ENCODE peak calls at places on chromosomes 2 and 18, in nine cellular contexts. One of them, this sample, is unnamed.

GRCh38 chr2:179927041-179927440 is 65.6 kb upstream of the ZNF385B start:
- DNase-seq in NCI-H226: no peak
- DNase-seq in NCI-H1092: no peak
- DNase-seq in M059J: no peak
- DNase-seq in iris pigment epithelial cell: no peak
- DNase-seq in fibroblast of mammary gland: no peak
- DNase-seq in endothelial cell: no peak
- DNase-seq in activated T-helper 9 cell treated with anti-CD3 and anti-CD28 coated beads, Interleukin-2, amount 50 U/mL, for 16 hours: no peak
- DNase-seq in stimulated activated CD4-positive, alpha-beta T cell treated with anti-CD3 and anti-CD28 coated beads, Interleukin-2, amount 100 ng/mL, for 24 hours: no peak
- DNase-seq in this sample: no peak

GRCh38 chr18:12236934-12237832 is 17.0 kb upstream of the CIDEA start:
- DNase-seq in NCI-H226: peak
- DNase-seq in NCI-H1092: peak
- DNase-seq in M059J: peak
- DNase-seq in iris pigment epithelial cell: peak
- DNase-seq in fibroblast of mammary gland: peak
- DNase-seq in endothelial cell: peak
- DNase-seq in activated T-helper 9 cell treated with anti-CD3 and anti-CD28 coated beads, Interleukin-2, amount 50 U/mL, for 16 hours: peak
- DNase-seq in stimulated activated CD4-positive, alpha-beta T cell treated with anti-CD3 and anti-CD28 coated beads, Interleukin-2, amount 100 ng/mL, for 24 hours: peak
- DNase-seq in this sample: no peak

GRCh38 chr2:188813315-188813714 is 160.9 kb upstream of the COL3A1 start:
- DNase-seq in NCI-H226: peak
- DNase-seq in NCI-H1092: no peak
- DNase-seq in M059J: peak
- DNase-seq in iris pigment epithelial cell: peak
- DNase-seq in fibroblast of mammary gland: peak
- DNase-seq in endothelial cell: no peak
- DNase-seq in activated T-helper 9 cell treated with anti-CD3 and anti-CD28 coated beads, Interleukin-2, amount 50 U/mL, for 16 hours: no peak
- DNase-seq in stimulated activated CD4-positive, alpha-beta T cell treated with anti-CD3 and anti-CD28 coated beads, Interleukin-2, amount 100 ng/mL, for 24 hours: no peak
- DNase-seq in this sample: no peak

GRCh38 chr18:79522451-79523220 is 126.9 kb downstream of the NFATC1 start:
- DNase-seq in NCI-H226: no peak
- DNase-seq in NCI-H1092: no peak
- DNase-seq in M059J: no peak
- DNase-seq in iris pigment epithelial cell: no peak
- DNase-seq in fibroblast of mammary gland: no peak
- DNase-seq in endothelial cell: peak
- DNase-seq in activated T-helper 9 cell treated with anti-CD3 and anti-CD28 coated beads, Interleukin-2, amount 50 U/mL, for 16 hours: peak
- DNase-seq in stimulated activated CD4-positive, alpha-beta T cell treated with anti-CD3 and anti-CD28 coated beads, Interleukin-2, amount 100 ng/mL, for 24 hours: peak
- DNase-seq in this sample: no peak

GRCh38 chr2:19140463-19141208 is 217.8 kb downstream of the OSR1 start:
- DNase-seq in NCI-H226: peak
- DNase-seq in NCI-H1092: no peak
- DNase-seq in M059J: peak
- DNase-seq in iris pigment epithelial cell: peak
- DNase-seq in fibroblast of mammary gland: peak
- DNase-seq in endothelial cell: no peak
- DNase-seq in activated T-helper 9 cell treated with anti-CD3 and anti-CD28 coated beads, Interleukin-2, amount 50 U/mL, for 16 hours: no peak
- DNase-seq in stimulated activated CD4-positive, alpha-beta T cell treated with anti-CD3 and anti-CD28 coated beads, Interleukin-2, amount 100 ng/mL, for 24 hours: no peak
- DNase-seq in this sample: no peak

GRCh38 chr2:197853549-197853948 is 49.2 kb downstream of the PLCL1 start:
- DNase-seq in NCI-H226: no peak
- DNase-seq in NCI-H1092: no peak
- DNase-seq in M059J: no peak
- DNase-seq in iris pigment epithelial cell: no peak
- DNase-seq in fibroblast of mammary gland: no peak
- DNase-seq in endothelial cell: no peak
- DNase-seq in activated T-helper 9 cell treated with anti-CD3 and anti-CD28 coated beads, Interleukin-2, amount 50 U/mL, for 16 hours: no peak
- DNase-seq in stimulated activated CD4-positive, alpha-beta T cell treated with anti-CD3 and anti-CD28 coated beads, Interleukin-2, amount 100 ng/mL, for 24 hours: no peak
- DNase-seq in this sample: no peak

GRCh38 chr18:34352385-34353163 is 127.9 kb upstream of the NOL4 start:
- DNase-seq in NCI-H226: no peak
- DNase-seq in NCI-H1092: peak
- DNase-seq in M059J: peak
- DNase-seq in iris pigment epithelial cell: no peak
- DNase-seq in fibroblast of mammary gland: peak
- DNase-seq in endothelial cell: no peak
- DNase-seq in activated T-helper 9 cell treated with anti-CD3 and anti-CD28 coated beads, Interleukin-2, amount 50 U/mL, for 16 hours: no peak
- DNase-seq in stimulated activated CD4-positive, alpha-beta T cell treated with anti-CD3 and anti-CD28 coated beads, Interleukin-2, amount 100 ng/mL, for 24 hours: no peak
- DNase-seq in this sample: no peak

GRCh38 chr2:24076849-24077534 is 866 bp upstream of the SF3B6 start:
- DNase-seq in NCI-H226: no peak
- DNase-seq in NCI-H1092: no peak
- DNase-seq in M059J: peak
- DNase-seq in iris pigment epithelial cell: no peak
- DNase-seq in fibroblast of mammary gland: peak
- DNase-seq in endothelial cell: peak
- DNase-seq in activated T-helper 9 cell treated with anti-CD3 and anti-CD28 coated beads, Interleukin-2, amount 50 U/mL, for 16 hours: no peak
- DNase-seq in stimulated activated CD4-positive, alpha-beta T cell treated with anti-CD3 and anti-CD28 coated beads, Interleukin-2, amount 100 ng/mL, for 24 hours: no peak
- DNase-seq in this sample: no peak

GRCh38 chr18:59200787-59201186 is 19.2 kb upstream of the GRP start:
- DNase-seq in NCI-H226: no peak
- DNase-seq in NCI-H1092: no peak
- DNase-seq in M059J: peak
- DNase-seq in iris pigment epithelial cell: no peak
- DNase-seq in fibroblast of mammary gland: no peak
- DNase-seq in endothelial cell: no peak
- DNase-seq in activated T-helper 9 cell treated with anti-CD3 and anti-CD28 coated beads, Interleukin-2, amount 50 U/mL, for 16 hours: no peak
- DNase-seq in stimulated activated CD4-positive, alpha-beta T cell treated with anti-CD3 and anti-CD28 coated beads, Interleukin-2, amount 100 ng/mL, for 24 hours: no peak
- DNase-seq in this sample: no peak

GRCh38 chr2:38214209-38214717 is 138.3 kb upstream of the CYP1B1 start:
- DNase-seq in NCI-H226: no peak
- DNase-seq in NCI-H1092: no peak
- DNase-seq in M059J: peak
- DNase-seq in iris pigment epithelial cell: no peak
- DNase-seq in fibroblast of mammary gland: no peak
- DNase-seq in endothelial cell: no peak
- DNase-seq in activated T-helper 9 cell treated with anti-CD3 and anti-CD28 coated beads, Interleukin-2, amount 50 U/mL, for 16 hours: no peak
- DNase-seq in stimulated activated CD4-positive, alpha-beta T cell treated with anti-CD3 and anti-CD28 coated beads, Interleukin-2, amount 100 ng/mL, for 24 hours: peak
- DNase-seq in this sample: no peak

GRCh38 chr2:105576440-105577241 is 168.1 kb upstream of the NCK2 start:
- DNase-seq in NCI-H226: peak
- DNase-seq in NCI-H1092: no peak
- DNase-seq in M059J: peak
- DNase-seq in iris pigment epithelial cell: peak
- DNase-seq in fibroblast of mammary gland: peak
- DNase-seq in endothelial cell: no peak
- DNase-seq in activated T-helper 9 cell treated with anti-CD3 and anti-CD28 coated beads, Interleukin-2, amount 50 U/mL, for 16 hours: no peak
- DNase-seq in stimulated activated CD4-positive, alpha-beta T cell treated with anti-CD3 and anti-CD28 coated beads, Interleukin-2, amount 100 ng/mL, for 24 hours: no peak
- DNase-seq in this sample: no peak

GRCh38 chr2:222318712-222319575 is 20.1 kb upstream of the PAX3 start:
- DNase-seq in NCI-H226: peak
- DNase-seq in NCI-H1092: peak
- DNase-seq in M059J: peak
- DNase-seq in iris pigment epithelial cell: peak
- DNase-seq in fibroblast of mammary gland: no peak
- DNase-seq in endothelial cell: no peak
- DNase-seq in activated T-helper 9 cell treated with anti-CD3 and anti-CD28 coated beads, Interleukin-2, amount 50 U/mL, for 16 hours: no peak
- DNase-seq in stimulated activated CD4-positive, alpha-beta T cell treated with anti-CD3 and anti-CD28 coated beads, Interleukin-2, amount 100 ng/mL, for 24 hours: peak
- DNase-seq in this sample: no peak

GRCh38 chr2:219058541-219059374 is 2.0 kb downstream of the IHH start:
- DNase-seq in NCI-H226: peak
- DNase-seq in NCI-H1092: no peak
- DNase-seq in M059J: peak
- DNase-seq in iris pigment epithelial cell: no peak
- DNase-seq in fibroblast of mammary gland: no peak
- DNase-seq in endothelial cell: peak
- DNase-seq in activated T-helper 9 cell treated with anti-CD3 and anti-CD28 coated beads, Interleukin-2, amount 50 U/mL, for 16 hours: no peak
- DNase-seq in stimulated activated CD4-positive, alpha-beta T cell treated with anti-CD3 and anti-CD28 coated beads, Interleukin-2, amount 100 ng/mL, for 24 hours: peak
- DNase-seq in this sample: no peak

GRCh38 chr2:55148269-55148668 is 83.8 kb downstream of the CLHC1 start:
- DNase-seq in NCI-H226: no peak
- DNase-seq in NCI-H1092: no peak
- DNase-seq in M059J: peak
- DNase-seq in iris pigment epithelial cell: peak
- DNase-seq in fibroblast of mammary gland: peak
- DNase-seq in endothelial cell: no peak
- DNase-seq in activated T-helper 9 cell treated with anti-CD3 and anti-CD28 coated beads, Interleukin-2, amount 50 U/mL, for 16 hours: no peak
- DNase-seq in stimulated activated CD4-positive, alpha-beta T cell treated with anti-CD3 and anti-CD28 coated beads, Interleukin-2, amount 100 ng/mL, for 24 hours: no peak
- DNase-seq in this sample: no peak

GRCh38 chr2:138931284-138932256 is 151.4 kb upstream of the NXPH2 start:
- DNase-seq in NCI-H226: no peak
- DNase-seq in NCI-H1092: no peak
- DNase-seq in M059J: no peak
- DNase-seq in iris pigment epithelial cell: no peak
- DNase-seq in fibroblast of mammary gland: no peak
- DNase-seq in endothelial cell: no peak
- DNase-seq in activated T-helper 9 cell treated with anti-CD3 and anti-CD28 coated beads, Interleukin-2, amount 50 U/mL, for 16 hours: no peak
- DNase-seq in stimulated activated CD4-positive, alpha-beta T cell treated with anti-CD3 and anti-CD28 coated beads, Interleukin-2, amount 100 ng/mL, for 24 hours: no peak
- DNase-seq in this sample: no peak

GRCh38 chr2:202442882-202443281 is 66.8 kb downstream of the BMPR2 start:
- DNase-seq in NCI-H226: no peak
- DNase-seq in NCI-H1092: no peak
- DNase-seq in M059J: no peak
- DNase-seq in iris pigment epithelial cell: no peak
- DNase-seq in fibroblast of mammary gland: no peak
- DNase-seq in endothelial cell: no peak
- DNase-seq in activated T-helper 9 cell treated with anti-CD3 and anti-CD28 coated beads, Interleukin-2, amount 50 U/mL, for 16 hours: no peak
- DNase-seq in stimulated activated CD4-positive, alpha-beta T cell treated with anti-CD3 and anti-CD28 coated beads, Interleukin-2, amount 100 ng/mL, for 24 hours: no peak
- DNase-seq in this sample: no peak

GRCh38 chr2:47357475-47357874 is 45.5 kb upstream of the MSH2 start:
- DNase-seq in NCI-H226: peak
- DNase-seq in NCI-H1092: no peak
- DNase-seq in M059J: peak
- DNase-seq in iris pigment epithelial cell: peak
- DNase-seq in fibroblast of mammary gland: peak
- DNase-seq in endothelial cell: no peak
- DNase-seq in activated T-helper 9 cell treated with anti-CD3 and anti-CD28 coated beads, Interleukin-2, amount 50 U/mL, for 16 hours: no peak
- DNase-seq in stimulated activated CD4-positive, alpha-beta T cell treated with anti-CD3 and anti-CD28 coated beads, Interleukin-2, amount 100 ng/mL, for 24 hours: no peak
- DNase-seq in this sample: no peak

GRCh38 chr2:218001629-218002028 is 1.2 kb downstream of the TNS1 start:
- DNase-seq in NCI-H226: no peak
- DNase-seq in NCI-H1092: no peak
- DNase-seq in M059J: no peak
- DNase-seq in iris pigment epithelial cell: no peak
- DNase-seq in fibroblast of mammary gland: no peak
- DNase-seq in endothelial cell: no peak
- DNase-seq in activated T-helper 9 cell treated with anti-CD3 and anti-CD28 coated beads, Interleukin-2, amount 50 U/mL, for 16 hours: no peak
- DNase-seq in stimulated activated CD4-positive, alpha-beta T cell treated with anti-CD3 and anti-CD28 coated beads, Interleukin-2, amount 100 ng/mL, for 24 hours: no peak
- DNase-seq in this sample: no peak

GRCh38 chr2:235642446-235643107 is 148.7 kb downstream of the AGAP1 start:
- DNase-seq in NCI-H226: peak
- DNase-seq in NCI-H1092: no peak
- DNase-seq in M059J: no peak
- DNase-seq in iris pigment epithelial cell: peak
- DNase-seq in fibroblast of mammary gland: peak
- DNase-seq in endothelial cell: no peak
- DNase-seq in activated T-helper 9 cell treated with anti-CD3 and anti-CD28 coated beads, Interleukin-2, amount 50 U/mL, for 16 hours: no peak
- DNase-seq in stimulated activated CD4-positive, alpha-beta T cell treated with anti-CD3 and anti-CD28 coated beads, Interleukin-2, amount 100 ng/mL, for 24 hours: no peak
- DNase-seq in this sample: no peak

GRCh38 chr2:240500561-240501423 is 57.0 kb downstream of the ANKMY1 start:
- DNase-seq in NCI-H226: no peak
- DNase-seq in NCI-H1092: no peak
- DNase-seq in M059J: no peak
- DNase-seq in iris pigment epithelial cell: no peak
- DNase-seq in fibroblast of mammary gland: no peak
- DNase-seq in endothelial cell: no peak
- DNase-seq in activated T-helper 9 cell treated with anti-CD3 and anti-CD28 coated beads, Interleukin-2, amount 50 U/mL, for 16 hours: no peak
- DNase-seq in stimulated activated CD4-positive, alpha-beta T cell treated with anti-CD3 and anti-CD28 coated beads, Interleukin-2, amount 100 ng/mL, for 24 hours: no peak
- DNase-seq in this sample: no peak

GRCh38 chr2:85326946-85327756 is 638 bp downstream of the TGOLN2 start:
- DNase-seq in NCI-H226: no peak
- DNase-seq in NCI-H1092: no peak
- DNase-seq in M059J: peak
- DNase-seq in iris pigment epithelial cell: peak
- DNase-seq in fibroblast of mammary gland: peak
- DNase-seq in endothelial cell: peak
- DNase-seq in activated T-helper 9 cell treated with anti-CD3 and anti-CD28 coated beads, Interleukin-2, amount 50 U/mL, for 16 hours: peak
- DNase-seq in stimulated activated CD4-positive, alpha-beta T cell treated with anti-CD3 and anti-CD28 coated beads, Interleukin-2, amount 100 ng/mL, for 24 hours: peak
- DNase-seq in this sample: no peak

GRCh38 chr18:55857961-55858360 is 270.0 kb upstream of the TCF4 start:
- DNase-seq in NCI-H226: no peak
- DNase-seq in NCI-H1092: no peak
- DNase-seq in M059J: no peak
- DNase-seq in iris pigment epithelial cell: no peak
- DNase-seq in fibroblast of mammary gland: no peak
- DNase-seq in endothelial cell: no peak
- DNase-seq in activated T-helper 9 cell treated with anti-CD3 and anti-CD28 coated beads, Interleukin-2, amount 50 U/mL, for 16 hours: no peak
- DNase-seq in stimulated activated CD4-positive, alpha-beta T cell treated with anti-CD3 and anti-CD28 coated beads, Interleukin-2, amount 100 ng/mL, for 24 hours: no peak
- DNase-seq in this sample: no peak

GRCh38 chr18:3489462-3489861 is 39.5 kb downstream of the TGIF1 start:
- DNase-seq in NCI-H226: no peak
- DNase-seq in NCI-H1092: no peak
- DNase-seq in M059J: no peak
- DNase-seq in iris pigment epithelial cell: no peak
- DNase-seq in fibroblast of mammary gland: no peak
- DNase-seq in endothelial cell: no peak
- DNase-seq in activated T-helper 9 cell treated with anti-CD3 and anti-CD28 coated beads, Interleukin-2, amount 50 U/mL, for 16 hours: no peak
- DNase-seq in stimulated activated CD4-positive, alpha-beta T cell treated with anti-CD3 and anti-CD28 coated beads, Interleukin-2, amount 100 ng/mL, for 24 hours: no peak
- DNase-seq in this sample: no peak

GRCh38 chr2:118240276-118240675 is 152.0 kb downstream of the INSIG2 start:
- DNase-seq in NCI-H226: no peak
- DNase-seq in NCI-H1092: no peak
- DNase-seq in M059J: no peak
- DNase-seq in iris pigment epithelial cell: no peak
- DNase-seq in fibroblast of mammary gland: peak
- DNase-seq in endothelial cell: no peak
- DNase-seq in activated T-helper 9 cell treated with anti-CD3 and anti-CD28 coated beads, Interleukin-2, amount 50 U/mL, for 16 hours: no peak
- DNase-seq in stimulated activated CD4-positive, alpha-beta T cell treated with anti-CD3 and anti-CD28 coated beads, Interleukin-2, amount 100 ng/mL, for 24 hours: no peak
- DNase-seq in this sample: no peak

GRCh38 chr2:104378853-104379374 is 475.0 kb upstream of the POU3F3 start:
- DNase-seq in NCI-H226: no peak
- DNase-seq in NCI-H1092: peak
- DNase-seq in M059J: peak
- DNase-seq in iris pigment epithelial cell: no peak
- DNase-seq in fibroblast of mammary gland: no peak
- DNase-seq in endothelial cell: peak
- DNase-seq in activated T-helper 9 cell treated with anti-CD3 and anti-CD28 coated beads, Interleukin-2, amount 50 U/mL, for 16 hours: no peak
- DNase-seq in stimulated activated CD4-positive, alpha-beta T cell treated with anti-CD3 and anti-CD28 coated beads, Interleukin-2, amount 100 ng/mL, for 24 hours: peak
- DNase-seq in this sample: no peak

GRCh38 chr18:79912409-79912991 is 39.0 kb downstream of the SLC66A2 start:
- DNase-seq in NCI-H226: no peak
- DNase-seq in NCI-H1092: no peak
- DNase-seq in M059J: no peak
- DNase-seq in iris pigment epithelial cell: peak
- DNase-seq in fibroblast of mammary gland: peak
- DNase-seq in endothelial cell: no peak
- DNase-seq in activated T-helper 9 cell treated with anti-CD3 and anti-CD28 coated beads, Interleukin-2, amount 50 U/mL, for 16 hours: no peak
- DNase-seq in stimulated activated CD4-positive, alpha-beta T cell treated with anti-CD3 and anti-CD28 coated beads, Interleukin-2, amount 100 ng/mL, for 24 hours: peak
- DNase-seq in this sample: no peak